ENCODE peak calls at places on chromosome 10, in nine cellular contexts. T is adipocyte; I is stimulated activated CD4-positive, alpha-beta T cell treated with anti-CD3 and anti-CD28 coated beads, Interleukin-15, amount 100 ng/mL, for 48 hours; G is fibroblast of the conjunctiva; W is HT-29; S is amniotic epithelial cell; F is activated CD4-positive, alpha-beta T cell treated with anti-CD3 and anti-CD28 coated beads for 48 hours; C is activated T-helper 1 cell treated with anti-CD3 and anti-CD28 coated beads, Interleukin-2, amount 50 U/mL, for 16 hours; H is neural progenitor cell. X is an unnamed sample.

GRCh38 chr10:77894058-77894457 is 32.5 kb downstream of the DLG5 start:
- DNase-seq in T (no peak), I (no peak), G (no peak), W (no peak), S (no peak), F (no peak), C (no peak), H (no peak), X (no peak)

GRCh38 chr10:33459597-33459996 is 125.1 kb upstream of the NRP1 start:
- DNase-seq in T (peak), I (no peak), G (no peak), W (no peak), S (peak), F (no peak), C (no peak), H (no peak), X (no peak)

GRCh38 chr10:24851595-24851994 is 100.8 kb downstream of the PRTFDC1 start:
- DNase-seq in T (peak), I (no peak), G (peak), W (no peak), S (peak), F (no peak), C (no peak), H (no peak), X (peak)

GRCh38 chr10:69335063-69335587 is 56.8 kb downstream of the HK1 start:
- DNase-seq in T (no peak), I (no peak), G (no peak), W (peak), S (no peak), F (peak), C (no peak), H (no peak), X (peak)

GRCh38 chr10:72539137-72539536 is 86.7 kb downstream of the MICU1 start:
- DNase-seq in T (no peak), I (no peak), G (no peak), W (no peak), S (no peak), F (no peak), C (no peak), H (no peak), X (no peak)

GRCh38 chr10:98076086-98076485 is 45.7 kb upstream of the CRTAC1 start:
- DNase-seq in T (no peak), I (no peak), G (no peak), W (no peak), S (no peak), F (no peak), C (no peak), H (no peak), X (no peak)

GRCh38 chr10:79070091-79070610 is 1.4 kb downstream of the ZMIZ1 start:
- DNase-seq in T (peak), I (no peak), G (no peak), W (peak), S (no peak), F (no peak), C (no peak), H (peak), X (peak)

GRCh38 chr10:72008096-72008933 is 44.1 kb downstream of the CHST3 start:
- DNase-seq in T (no peak), I (no peak), G (no peak), W (no peak), S (no peak), F (no peak), C (no peak), H (no peak), X (no peak)

GRCh38 chr10:112952282-112952991 is 2.4 kb downstream of the TCF7L2 start:
- DNase-seq in T (peak), I (no peak), G (no peak), W (no peak), S (peak), F (peak), C (no peak), H (peak), X (peak)

GRCh38 chr10:122454603-122455080 is at the start of gene ARMS2:
- DNase-seq in T (no peak), I (no peak), G (no peak), W (no peak), S (no peak), F (no peak), C (no peak), H (no peak), X (no peak)

GRCh38 chr10:49153971-49154370 is 20.1 kb upstream of the FAM170B start:
- DNase-seq in T (peak), I (no peak), G (no peak), W (no peak), S (peak), F (no peak), C (no peak), H (no peak), X (no peak)

GRCh38 chr10:63573068-63573697 is 52.0 kb downstream of the REEP3 start:
- DNase-seq in T (peak), I (no peak), G (no peak), W (no peak), S (peak), F (no peak), C (no peak), H (no peak), X (peak)

GRCh38 chr10:71517310-71518159 is 120.8 kb downstream of the CDH23 start:
- DNase-seq in T (no peak), I (no peak), G (no peak), W (no peak), S (no peak), F (no peak), C (no peak), H (no peak), X (no peak)

GRCh38 chr10:117537436-117537903 is 5.1 kb upstream of the EMX2 start:
- DNase-seq in T (peak), I (no peak), G (no peak), W (no peak), S (no peak), F (no peak), C (no peak), H (peak), X (no peak)

GRCh38 chr10:21524131-21524525 is 1.4 kb downstream of the SKIDA1 start:
- DNase-seq in T (no peak), I (no peak), G (no peak), W (no peak), S (no peak), F (no peak), C (no peak), H (no peak), X (no peak)

GRCh38 chr10:130021373-130021950 is 57.4 kb upstream of the EBF3 start:
- DNase-seq in T (peak), I (no peak), G (peak), W (no peak), S (no peak), F (no peak), C (no peak), H (no peak), X (peak)

GRCh38 chr10:70898687-70899086 is 10.3 kb upstream of the PCBD1 start:
- DNase-seq in T (no peak), I (no peak), G (no peak), W (no peak), S (no peak), F (no peak), C (no peak), H (no peak), X (no peak)

GRCh38 chr10:29714096-29714874 is 79.5 kb upstream of the SVIL start:
- DNase-seq in T (peak), I (no peak), G (peak), W (no peak), S (peak), F (no peak), C (no peak), H (no peak), X (peak)

GRCh38 chr10:17006631-17007161 is 122.9 kb downstream of the CUBN start:
- DNase-seq in T (no peak), I (no peak), G (no peak), W (no peak), S (no peak), F (no peak), C (no peak), H (no peak), X (peak)

GRCh38 chr10:119502618-119503155 is 39.8 kb downstream of the RGS10 start:
- DNase-seq in T (no peak), I (no peak), G (no peak), W (no peak), S (no peak), F (peak), C (no peak), H (no peak), X (no peak)

GRCh38 chr10:17256627-17257026 is 28.6 kb downstream of the VIM start:
- DNase-seq in T (peak), I (no peak), G (no peak), W (no peak), S (peak), F (no peak), C (no peak), H (no peak), X (no peak)

GRCh38 chr10:127374074-127374680 is 174.9 kb upstream of the NPS start:
- DNase-seq in T (no peak), I (no peak), G (no peak), W (no peak), S (no peak), F (no peak), C (no peak), H (no peak), X (no peak)

GRCh38 chr10:70758757-70759514 is 26.2 kb downstream of the TBATA start:
- DNase-seq in T (peak), I (peak), G (peak), W (peak), S (peak), F (peak), C (peak), H (peak), X (peak)

GRCh38 chr10:19819419-19820033 is 3.3 kb downstream of the PLXDC2 start:
- DNase-seq in T (peak), I (no peak), G (peak), W (peak), S (peak), F (no peak), C (no peak), H (peak), X (peak)

GRCh38 chr10:58672855-58673254 is 160.2 kb downstream of the BICC1 start:
- DNase-seq in T (peak), I (no peak), G (peak), W (no peak), S (peak), F (no peak), C (no peak), H (no peak), X (peak)

GRCh38 chr10:102302611-102303010 is 57.3 kb downstream of the GBF1 start:
- DNase-seq in T (no peak), I (no peak), G (no peak), W (no peak), S (peak), F (no peak), C (no peak), H (no peak), X (peak)

GRCh38 chr10:89518108-89518507 is 17.3 kb downstream of the SLC16A12 start:
- DNase-seq in T (peak), I (no peak), G (no peak), W (no peak), S (no peak), F (no peak), C (no peak), H (no peak), X (no peak)